ENCODE peak calls at places on chromosomes 1 and 21, in four cellular contexts. One of them, this sample, is unnamed.

GRCh38 chr1:166950156-166950555 is 25.2 kb downstream of the ILDR2 start:
- DNase-seq in H1: no peak
- DNase-seq in mesothelial cell of epicardium: no peak
- DNase-seq in right lobe of liver: no peak
- DNase-seq in this sample: no peak

GRCh38 chr1:228798047-228798446 is 62.8 kb downstream of the RHOU start:
- DNase-seq in right lobe of liver: no peak
- DNase-seq in H1: no peak
- DNase-seq in mesothelial cell of epicardium: no peak
- DNase-seq in this sample: no peak

GRCh38 chr1:180503274-180503862 is 991 bp upstream of the ACBD6 start:
- DNase-seq in H1: no peak
- DNase-seq in right lobe of liver: no peak
- DNase-seq in mesothelial cell of epicardium: no peak
- DNase-seq in this sample: no peak

GRCh38 chr1:154716614-154717372 is 108.8 kb upstream of the ADAR start:
- DNase-seq in mesothelial cell of epicardium: no peak
- DNase-seq in right lobe of liver: no peak
- DNase-seq in H1: no peak
- DNase-seq in this sample: no peak

GRCh38 chr1:97006044-97006676 is 284.6 kb downstream of the PTBP2 start:
- DNase-seq in right lobe of liver: no peak
- DNase-seq in H1: no peak
- DNase-seq in mesothelial cell of epicardium: no peak
- DNase-seq in this sample: no peak

GRCh38 chr21:43269461-43269860 is 100.7 kb downstream of the CRYAA start:
- DNase-seq in right lobe of liver: peak; percentile 55
- DNase-seq in mesothelial cell of epicardium: no peak
- DNase-seq in H1: no peak
- DNase-seq in this sample: no peak

GRCh38 chr1:35834218-35834617 is 26.4 kb downstream of the AGO4 start:
- DNase-seq in mesothelial cell of epicardium: no peak
- DNase-seq in H1: no peak
- DNase-seq in right lobe of liver: no peak
- DNase-seq in this sample: no peak

GRCh38 chr1:2632051-2632430 is 775 bp downstream of the MMEL1 start:
- DNase-seq in right lobe of liver: no peak
- DNase-seq in mesothelial cell of epicardium: no peak
- DNase-seq in H1: no peak
- DNase-seq in this sample: no peak

GRCh38 chr1:181101581-181102226 is 13.2 kb downstream of the IER5 start:
- DNase-seq in H1: no peak
- DNase-seq in mesothelial cell of epicardium: no peak
- DNase-seq in right lobe of liver: no peak
- DNase-seq in this sample: no peak

GRCh38 chr21:24895885-24896734 is 711.2 kb downstream of the MRPL39 start:
- DNase-seq in H1: no peak
- DNase-seq in right lobe of liver: no peak
- DNase-seq in mesothelial cell of epicardium: no peak
- DNase-seq in this sample: no peak

GRCh38 chr1:232877361-232877991 is 72.3 kb downstream of the MAP10 start:
- DNase-seq in mesothelial cell of epicardium: no peak
- DNase-seq in right lobe of liver: no peak
- DNase-seq in H1: no peak
- DNase-seq in this sample: no peak

GRCh38 chr1:86263101-86263500 is 106.5 kb upstream of the COL24A1 start:
- DNase-seq in H1: no peak
- DNase-seq in mesothelial cell of epicardium: no peak
- DNase-seq in right lobe of liver: no peak
- DNase-seq in this sample: no peak

GRCh38 chr1:223363856-223364684 is at the start of gene SUSD4:
- DNase-seq in mesothelial cell of epicardium: peak; percentile 25
- DNase-seq in H1: no peak
- DNase-seq in right lobe of liver: peak; percentile 60
- DNase-seq in this sample: peak; percentile 21

GRCh38 chr1:195886000-195886399 is 722.2 kb downstream of the KCNT2 start:
- DNase-seq in H1: no peak
- DNase-seq in mesothelial cell of epicardium: no peak
- DNase-seq in right lobe of liver: no peak
- DNase-seq in this sample: no peak

GRCh38 chr1:3092530-3092929 is 23.5 kb downstream of the PRDM16 start:
- DNase-seq in H1: no peak
- DNase-seq in mesothelial cell of epicardium: no peak
- DNase-seq in right lobe of liver: no peak
- DNase-seq in this sample: no peak

GRCh38 chr1:67290236-67290635 is 17.4 kb upstream of the IL12RB2 start:
- DNase-seq in mesothelial cell of epicardium: no peak
- DNase-seq in right lobe of liver: no peak
- DNase-seq in H1: no peak
- DNase-seq in this sample: no peak

GRCh38 chr1:38287036-38287435 is 240.4 kb upstream of the POU3F1 start:
- DNase-seq in mesothelial cell of epicardium: no peak
- DNase-seq in right lobe of liver: no peak
- DNase-seq in H1: no peak
- DNase-seq in this sample: no peak

GRCh38 chr1:56469640-56470371 is 109.6 kb downstream of the PLPP3 start:
- DNase-seq in mesothelial cell of epicardium: no peak
- DNase-seq in H1: no peak
- DNase-seq in right lobe of liver: no peak
- DNase-seq in this sample: no peak

GRCh38 chr21:16956824-16957223 is 556.0 kb upstream of the CXADR start:
- DNase-seq in mesothelial cell of epicardium: no peak
- DNase-seq in right lobe of liver: no peak
- DNase-seq in H1: no peak
- DNase-seq in this sample: no peak

GRCh38 chr21:17818158-17819113 is 720 bp downstream of the C21orf91 start:
- DNase-seq in right lobe of liver: peak; percentile 69
- DNase-seq in mesothelial cell of epicardium: peak; percentile 25
- DNase-seq in H1: no peak
- DNase-seq in this sample: no peak

GRCh38 chr1:161229896-161230295 is 4.0 kb downstream of the TOMM40L start:
- DNase-seq in mesothelial cell of epicardium: no peak
- DNase-seq in right lobe of liver: no peak
- DNase-seq in H1: no peak
- DNase-seq in this sample: no peak
- TF ChIP-seq CTCF in mesothelial cell of epicardium: no peak
- TF ChIP-seq CTCF in right lobe of liver: no peak
- TF ChIP-seq CTCF in H1: peak; percentile 51
- TF ChIP-seq CTCF in this sample: no peak

GRCh38 chr1:169308313-169309039 is 59.1 kb downstream of the NME7 start:
- DNase-seq in H1: no peak
- DNase-seq in mesothelial cell of epicardium: no peak
- DNase-seq in right lobe of liver: no peak
- DNase-seq in this sample: no peak
- TF ChIP-seq CTCF in H1: no peak
- TF ChIP-seq CTCF in mesothelial cell of epicardium: no peak
- TF ChIP-seq CTCF in right lobe of liver: no peak
- TF ChIP-seq CTCF in this sample: no peak

GRCh38 chr1:114337417-114337816 is 173.6 kb downstream of the TRIM33 start:
- DNase-seq in H1: no peak
- DNase-seq in right lobe of liver: no peak
- DNase-seq in mesothelial cell of epicardium: no peak
- DNase-seq in this sample: no peak

GRCh38 chr1:114335273-114335672 is 175.7 kb downstream of the TRIM33 start:
- DNase-seq in mesothelial cell of epicardium: no peak
- DNase-seq in right lobe of liver: no peak
- DNase-seq in H1: no peak
- DNase-seq in this sample: no peak

GRCh38 chr1:114334297-114334696 is 176.7 kb downstream of the TRIM33 start:
- DNase-seq in H1: no peak
- DNase-seq in mesothelial cell of epicardium: no peak
- DNase-seq in right lobe of liver: no peak
- DNase-seq in this sample: no peak

GRCh38 chr1:114338491-114338890 is 172.5 kb downstream of the TRIM33 start:
- DNase-seq in H1: no peak
- DNase-seq in right lobe of liver: no peak
- DNase-seq in mesothelial cell of epicardium: no peak
- DNase-seq in this sample: no peak

GRCh38 chr1:114336360-114336759 is 174.6 kb downstream of the TRIM33 start:
- DNase-seq in H1: no peak
- DNase-seq in right lobe of liver: no peak
- DNase-seq in mesothelial cell of epicardium: no peak
- DNase-seq in this sample: no peak
- TF ChIP-seq CTCF in H1: no peak
- TF ChIP-seq CTCF in right lobe of liver: no peak
- TF ChIP-seq CTCF in mesothelial cell of epicardium: no peak
- TF ChIP-seq CTCF in this sample: no peak

GRCh38 chr21:32782698-32783097 is 11.1 kb upstream of the PAXBP1 start:
- DNase-seq in mesothelial cell of epicardium: no peak
- DNase-seq in H1: no peak
- DNase-seq in right lobe of liver: no peak
- DNase-seq in this sample: no peak
- TF ChIP-seq CTCF in mesothelial cell of epicardium: no peak
- TF ChIP-seq CTCF in H1: no peak
- TF ChIP-seq CTCF in right lobe of liver: no peak
- TF ChIP-seq CTCF in this sample: no peak

DNA sequence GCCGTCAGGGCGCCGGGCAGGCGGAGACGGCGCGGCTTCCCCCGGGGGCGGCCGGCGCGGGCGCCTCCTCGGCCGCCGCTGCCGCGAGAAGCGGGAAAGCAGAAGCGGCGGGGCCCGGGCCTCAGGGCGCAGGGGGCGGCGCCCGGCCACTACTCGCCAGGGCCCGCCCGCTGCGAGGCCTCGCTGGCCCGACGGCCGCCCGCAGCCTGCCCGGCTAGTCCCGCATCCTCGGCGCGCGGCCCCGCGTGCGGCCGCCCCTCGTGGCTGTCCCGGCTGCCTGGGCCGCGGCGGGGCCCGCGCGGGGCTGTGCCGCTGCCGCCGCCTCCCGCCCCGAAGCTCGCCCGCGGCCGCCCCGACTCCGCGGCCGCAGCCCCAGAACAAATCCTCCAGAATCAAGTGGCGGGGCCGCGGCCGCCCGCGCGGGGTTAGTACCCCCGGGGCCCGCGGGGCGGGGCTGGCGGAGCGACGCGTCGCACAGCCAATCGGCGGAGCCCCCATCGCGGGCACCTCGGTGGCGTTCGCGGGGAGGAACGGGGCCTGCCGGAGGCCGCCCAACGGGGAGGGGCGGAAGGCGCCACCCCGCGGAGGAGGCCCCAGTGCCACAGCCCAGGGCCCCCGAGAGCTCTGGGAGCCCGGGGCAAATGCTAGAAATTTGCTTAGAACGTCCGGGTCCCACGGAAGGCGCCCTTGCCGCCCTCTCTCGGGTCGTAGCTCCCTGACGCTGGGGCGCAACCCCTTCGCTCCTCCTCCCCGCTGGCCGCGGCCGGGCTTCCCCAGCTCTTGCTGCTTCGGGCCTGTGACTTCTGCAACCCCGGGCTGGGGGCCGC is at the start of gene RUNX3:
- DNase-seq in right lobe of liver: peak; percentile 83
- DNase-seq in H1: no peak
- DNase-seq in mesothelial cell of epicardium: no peak
- DNase-seq in this sample: peak; percentile 94
- TF ChIP-seq CTCF in right lobe of liver: no peak
- TF ChIP-seq CTCF in H1: no peak
- TF ChIP-seq CTCF in mesothelial cell of epicardium: no peak
- TF ChIP-seq CTCF in this sample: no peak

This sample was measured in activated B cell treated with CpG ODN at 0.5 μM for 24 hours.